ENCODE peak calls at places on chromosomes 12 and 14, in five cellular contexts. F is H1, O is K562, W is HepG2, H is GM12878. Z is an unnamed sample.

GRCh38 chr12:123131879-123132402 is 18.9 kb downstream of the PITPNM2 start:
- DNase-seq in F (no peak), O (no peak), W (no peak), H (no peak), Z (no peak)

GRCh38 chr12:111677186-111677585 is 8.6 kb downstream of the BRAP start:
- DNase-seq in F (no peak), O (no peak), W (no peak), H (no peak), Z (no peak)

GRCh38 chr14:29475641-29476040 is 452.0 kb downstream of the PRKD1 start:
- DNase-seq in F (no peak), O (no peak), W (no peak), H (no peak), Z (no peak)

GRCh38 chr14:80419339-80419738 is 208.0 kb upstream of the DIO2 start:
- DNase-seq in F (no peak), O (no peak), W (no peak), H (no peak), Z (no peak)

GRCh38 chr12:96578526-96579125 is 89.2 kb downstream of the CFAP54 start:
- DNase-seq in F (no peak), O (peak; percentile 59), W (peak; percentile 48), H (peak; percentile 57), Z (peak; percentile 54)

GRCh38 chr14:100664841-100665425 is 61.8 kb upstream of the DLK1 start:
- DNase-seq in F (no peak), O (no peak), W (no peak), H (no peak), Z (no peak)

GRCh38 chr12:110537605-110538409 is 35.7 kb downstream of the RAD9B start:
- DNase-seq in F (no peak), O (no peak), W (no peak), H (no peak), Z (no peak)

GRCh38 chr14:77099425-77100167 is 1.5 kb downstream of the CIPC start:
- DNase-seq in F (no peak), O (peak; percentile 53), W (no peak), H (no peak), Z (no peak)

GRCh38 chr14:24818054-24818822 is 184.2 kb upstream of the GZMB start:
- DNase-seq in F (no peak), O (peak; percentile 0), W (peak; percentile 99), H (no peak), Z (no peak)

GRCh38 chr12:45852508-45852907 is 123.0 kb downstream of the ARID2 start:
- DNase-seq in F (no peak), O (no peak), W (no peak), H (no peak), Z (no peak)

GRCh38 chr14:73743431-73743931 is 29.3 kb upstream of the PNMA1 start:
- DNase-seq in F (no peak), O (peak; percentile 49), W (no peak), H (no peak), Z (no peak)

GRCh38 chr12:121196902-121197301 is 13.0 kb upstream of the P2RX4 start:
- DNase-seq in F (no peak), O (peak; percentile 32), W (no peak), H (no peak), Z (no peak)

GRCh38 chr12:49903351-49903699 is 375 bp downstream of the FAIM2 start:
- DNase-seq in F (no peak), O (no peak), W (no peak), H (no peak), Z (no peak)

GRCh38 chr12:29148065-29148957 is 767 bp upstream of the FAR2 start:
- DNase-seq in F (peak; percentile 51), O (peak; percentile 27), W (no peak), H (no peak), Z (no peak)

GRCh38 chr12:93198086-93198485 is 179.6 kb upstream of the NUDT4 start:
- DNase-seq in F (no peak), O (no peak), W (peak; percentile 39), H (no peak), Z (peak; percentile 60)

GRCh38 chr14:102155150-102155549 is 15.5 kb downstream of the WDR20 start:
- DNase-seq in F (no peak), O (peak; percentile 24), W (peak; percentile 11), H (no peak), Z (no peak)

GRCh38 chr14:59067135-59067894 is 121.2 kb upstream of the DAAM1 start:
- DNase-seq in F (no peak), O (no peak), W (no peak), H (no peak), Z (no peak)

GRCh38 chr14:24100197-24100981 is 6.3 kb downstream of the PCK2 start:
- DNase-seq in F (no peak), O (no peak), W (no peak), H (no peak), Z (no peak)

GRCh38 chr12:16605666-16606116 is 271 bp downstream of the LMO3 start:
- DNase-seq in F (no peak), O (no peak), W (peak; percentile 9), H (no peak), Z (no peak)

GRCh38 chr14:104138891-104139459 is 588 bp downstream of the KIF26A start:
- DNase-seq in F (peak; percentile 69), O (no peak), W (no peak), H (no peak), Z (no peak)

GRCh38 chr14:104135904-104136471 is 2.4 kb upstream of the KIF26A start:
- DNase-seq in F (peak; percentile 70), O (no peak), W (no peak), H (no peak), Z (no peak)

GRCh38 chr14:104136472-104137296 is 1.7 kb upstream of the KIF26A start:
- DNase-seq in F (peak; percentile 59), O (no peak), W (no peak), H (no peak), Z (no peak)

GRCh38 chr14:104138098-104138890 is at the start of gene KIF26A:
- DNase-seq in F (peak; percentile 85), O (no peak), W (no peak), H (no peak), Z (peak; percentile 51)

GRCh38 chr14:104137297-104138097 is 890 bp upstream of the KIF26A start:
- DNase-seq in F (peak; percentile 94), O (no peak), W (peak; percentile 10), H (no peak), Z (no peak)
- H3K4me3 ChIP-seq in F (peak overlapping the region; percentile 88), O (no peak overlapping the region), W (no peak overlapping the region), H (no peak overlapping the region), Z (peak overlapping the region; percentile 81)

GRCh38 chr12:100555722-100556121 is 17.8 kb upstream of the GAS2L3 start:
- DNase-seq in F (no peak), O (no peak), W (peak; percentile 72), H (no peak), Z (no peak)

GRCh38 chr12:100557357-100557756 is 16.1 kb upstream of the GAS2L3 start:
- DNase-seq in F (no peak), O (no peak), W (no peak), H (no peak), Z (no peak)

GRCh38 chr12:100553851-100554404 is 19.6 kb upstream of the GAS2L3 start:
- DNase-seq in F (no peak), O (no peak), W (peak; percentile 10), H (no peak), Z (no peak)

GRCh38 chr12:100554608-100555077 is 18.8 kb upstream of the GAS2L3 start:
- DNase-seq in F (no peak), O (peak; percentile 79), W (peak; percentile 88), H (no peak), Z (peak; percentile 86)
- TF ChIP-seq ATF3 in F (no peak), O (no peak), W (no peak), H (no peak), Z (no peak)

GRCh38 chr14:91947196-91948184 is at the start of gene FBLN5:
- DNase-seq in F (peak; percentile 72), O (no peak), W (no peak), H (no peak), Z (no peak)
- H3K4me3 ChIP-seq in F (peak within 1 kb of the TSS; percentile 79), O (no peak within 1 kb of the TSS), W (peak within 1 kb of the TSS; percentile 68), H (no peak within 1 kb of the TSS), Z (peak within 1 kb of the TSS; percentile 30)

GRCh38 chr12:18899162-18899561 is 161.2 kb downstream of the CAPZA3 start:
- DNase-seq in F (no peak), O (no peak), W (no peak), H (no peak), Z (no peak)

GRCh38 chr12:18895946-18896345 is 158.0 kb downstream of the CAPZA3 start:
- DNase-seq in F (peak; percentile 53), O (peak; percentile 67), W (no peak), H (no peak), Z (no peak)

GRCh38 chr12:18899678-18900317 is 161.9 kb downstream of the CAPZA3 start:
- DNase-seq in F (no peak), O (no peak), W (no peak), H (no peak), Z (no peak)

GRCh38 chr12:18897816-18898215 is 159.9 kb downstream of the CAPZA3 start:
- DNase-seq in F (no peak), O (no peak), W (no peak), H (no peak), Z (no peak)

GRCh38 chr12:18898469-18898868 is 160.6 kb downstream of the CAPZA3 start:
- DNase-seq in F (no peak), O (no peak), W (no peak), H (no peak), Z (no peak)
- TF ChIP-seq ATF3 in F (no peak), O (no peak), W (no peak), H (no peak), Z (no peak)

GRCh38 chr12:108854453-108855283 is 2.7 kb downstream of the SSH1 start:
- DNase-seq in F (no peak), O (peak; percentile 54), W (no peak), H (peak; percentile 83), Z (peak; percentile 98)
- H3K4me3 ChIP-seq in F (no peak overlapping the region), O (no peak overlapping the region), W (no peak overlapping the region), H (peak overlapping the region; percentile 93), Z (peak overlapping the region; percentile 6)

DNA sequence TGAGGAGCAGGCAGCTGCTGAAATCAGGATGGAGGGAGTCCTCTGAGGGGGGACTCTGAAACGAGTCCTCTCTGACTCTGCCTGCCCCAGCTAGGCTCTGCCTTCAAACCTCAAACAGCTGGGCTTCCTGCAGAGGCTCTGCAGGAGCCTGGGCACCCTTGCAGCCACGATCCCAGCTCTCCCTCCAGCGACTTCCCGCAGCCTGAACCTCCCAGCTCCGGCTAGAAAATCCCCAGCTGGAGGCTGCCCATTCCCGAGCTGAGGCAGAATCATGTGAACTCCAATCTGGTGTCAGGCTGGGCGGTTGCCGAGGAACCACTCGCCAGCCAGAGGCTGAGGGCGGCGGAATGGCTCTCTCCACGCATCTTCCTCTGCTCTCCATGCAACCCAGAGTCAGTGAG is at the start of gene GPR68:
- DNase-seq in F (peak; percentile 56), O (no peak), W (no peak), H (no peak), Z (no peak)
- TF ChIP-seq ATF3 in F (no peak), O (no peak), W (no peak), H (no peak), Z (no peak)

DNA sequence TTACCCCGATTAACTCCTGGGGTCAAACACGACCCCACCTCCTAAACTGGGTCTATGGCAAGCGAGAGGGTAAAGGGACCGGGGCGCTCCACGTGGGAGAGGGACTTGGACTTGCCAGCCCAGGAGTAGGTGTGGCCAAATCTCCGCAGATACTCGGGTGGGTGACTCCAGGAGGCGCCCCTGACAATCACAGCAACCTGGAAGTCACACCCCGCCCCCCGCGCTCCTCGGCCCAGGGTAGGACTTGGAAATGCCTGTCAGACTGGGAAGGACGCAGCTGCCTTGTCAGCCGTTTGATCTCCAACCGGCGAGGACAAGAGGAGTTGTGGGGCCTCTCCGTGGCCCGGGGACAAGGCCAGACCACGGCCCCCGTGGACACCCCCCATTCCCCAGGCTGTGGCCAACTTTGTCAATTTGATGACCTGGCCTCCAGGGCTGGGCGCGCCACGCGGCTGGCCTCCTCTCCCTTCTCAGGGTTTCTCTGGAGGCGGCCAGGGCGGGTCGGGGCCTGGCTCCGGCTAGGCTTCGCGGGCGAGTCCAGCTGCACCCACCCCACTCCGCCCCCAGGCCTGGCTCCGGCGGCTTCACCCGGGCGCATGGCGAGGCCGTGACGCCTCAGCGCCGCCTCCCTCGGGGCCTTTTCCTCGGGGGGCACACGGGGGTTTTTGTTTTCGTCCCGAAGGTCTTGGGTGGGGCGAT is 1.2 kb upstream of the BCL11B start:
- DNase-seq in F (peak; percentile 89), O (no peak), W (peak; percentile 16), H (no peak), Z (no peak)
- H3K4me3 ChIP-seq in F (peak overlapping the region; percentile 76), O (no peak overlapping the region), W (peak overlapping the region; percentile 34), H (peak overlapping the region; percentile 80), Z (no peak overlapping the region)